ENCODE peak calls at places on chromosome X, in four cellular contexts. W, M, J and O are unnamed samples.

GRCh38 chrX:115549008-115549407 is 12.0 kb upstream of the PLS3 start:
- DNase-seq in M (no peak), W (no peak), J (no peak), O (no peak)

GRCh38 chrX:143455045-143455444 is 62.2 kb downstream of the SPANXN3 start:
- DNase-seq in J (no peak), M (no peak), W (no peak), O (no peak)

GRCh38 chrX:15142084-15142715 is 127.7 kb downstream of the ASB9 start:
- DNase-seq in J (no peak), W (no peak), M (peak; percentile 1), O (no peak)

GRCh38 chrX:107773206-107773605 is 2.4 kb downstream of the TSC22D3 start:
- DNase-seq in J (no peak), M (no peak), W (no peak), O (no peak)

GRCh38 chrX:129748265-129748664 is 9.5 kb downstream of the XPNPEP2 start:
- DNase-seq in W (no peak), J (no peak), M (no peak), O (no peak)

GRCh38 chrX:21412883-21413282 is 38.7 kb downstream of the CNKSR2 start:
- DNase-seq in W (no peak), J (no peak), M (no peak), O (no peak)

GRCh38 chrX:77548751-77549150 is 101.6 kb downstream of the FGF16 start:
- DNase-seq in W (no peak), M (no peak), J (no peak), O (no peak)

GRCh38 chrX:130746709-130747347 is 156.2 kb downstream of the ENOX2 start:
- DNase-seq in M (peak; percentile 1), W (no peak), J (no peak), O (no peak)

GRCh38 chrX:1190596-1191145 is 21.8 kb downstream of the CRLF2 start:
- DNase-seq in J (no peak), W (no peak), M (no peak), O (no peak)

GRCh38 chrX:130109429-130110378 is 593 bp downstream of the ELF4 start:
- DNase-seq in J (no peak), M (no peak), W (no peak), O (peak; percentile 38)

GRCh38 chrX:34656467-34656841 is 631 bp downstream of the TMEM47 start:
- DNase-seq in W (no peak), M (no peak), J (no peak), O (no peak)

GRCh38 chrX:123184199-123184857 is at the start of gene GRIA3:
- DNase-seq in W (no peak), M (no peak), J (no peak), O (no peak)

GRCh38 chrX:31609130-31609529 is 537.3 kb upstream of the FTHL17 start:
- DNase-seq in M (no peak), J (no peak), W (no peak), O (no peak)

GRCh38 chrX:21373637-21374162 is 518 bp upstream of the CNKSR2 start:
- DNase-seq in J (no peak), W (no peak), M (no peak), O (no peak)

GRCh38 chrX:10483191-10483808 is 137.1 kb downstream of the MID1 start:
- DNase-seq in J (no peak), M (no peak), W (no peak), O (no peak)

GRCh38 chrX:130836447-130836846 is 66.6 kb downstream of the ENOX2 start:
- DNase-seq in W (no peak), J (no peak), M (no peak), O (peak; percentile 33)

GRCh38 chrX:100368167-100368566 is 41.9 kb downstream of the PCDH19 start:
- DNase-seq in M (peak; percentile 0), W (peak; percentile 61), J (no peak), O (peak; percentile 7)

GRCh38 chrX:88284844-88285243 is 462.2 kb upstream of the CPXCR1 start:
- DNase-seq in W (no peak), M (peak; percentile 0), J (no peak), O (no peak)

GRCh38 chrX:8404958-8405357 is 59.7 kb upstream of the VCX3B start:
- DNase-seq in M (no peak), J (no peak), W (no peak), O (no peak)

GRCh38 chrX:53433651-53434639 is at the start of gene HSD17B10:
- DNase-seq in J (peak; percentile 56), M (peak; percentile 69), W (peak; percentile 87), O (peak; percentile 93)

GRCh38 chrX:57282568-57282967 is 3.9 kb upstream of the FAAH2 start:
- DNase-seq in J (no peak), W (no peak), M (no peak), O (no peak)

GRCh38 chrX:8067754-8068469 is 103.2 kb downstream of the VCX2 start:
- DNase-seq in M (no peak), W (no peak), J (no peak), O (no peak)

GRCh38 chrX:480861-481417 is 94.2 kb upstream of the PPP2R3B start:
- DNase-seq in W (no peak), M (no peak), J (no peak), O (no peak)

GRCh38 chrX:106168107-106168506 is at the start of gene PWWP3B:
- DNase-seq in W (peak; percentile 62), M (no peak), J (no peak), O (no peak)

GRCh38 chrX:104750146-104750699 is 184.2 kb downstream of the IL1RAPL2 start:
- DNase-seq in J (no peak), W (no peak), M (no peak), O (no peak)

GRCh38 chrX:97399400-97399799 is 515.7 kb downstream of the RPA4 start:
- DNase-seq in W (no peak), J (peak; percentile 44), M (no peak), O (no peak)

GRCh38 chrX:153642313-153642654 is 4.7 kb upstream of the DUSP9 start:
- DNase-seq in J (no peak), W (peak; percentile 51), M (no peak), O (peak; percentile 60)

GRCh38 chrX:1442016-1442665 is 10.6 kb downstream of the ASMTL start:
- DNase-seq in M (no peak), W (no peak), J (no peak), O (no peak)

GRCh38 chrX:154486396-154487207 is at the start of gene UBL4A:
- DNase-seq in J (no peak), W (peak; percentile 53), M (no peak), O (peak; percentile 67)

GRCh38 chrX:140918398-140919043 is 83.9 kb upstream of the SPANXB1 start:
- DNase-seq in J (peak; percentile 7), W (peak; percentile 53), M (peak; percentile 44), O (peak; percentile 33)

GRCh38 chrX:146127617-146128016 is 310.0 kb downstream of the SLITRK2 start:
- DNase-seq in J (no peak), W (no peak), M (no peak), O (no peak)

GRCh38 chrX:7115557-7115956 is 32.0 kb upstream of the STS start:
- DNase-seq in M (no peak), W (no peak), J (peak; percentile 87), O (no peak)

GRCh38 chrX:48575642-48576041 is 1.4 kb downstream of the RBM3 start:
- DNase-seq in J (no peak), M (no peak), W (peak; percentile 2), O (peak; percentile 31)

GRCh38 chrX:48574270-48575266 is at the start of gene RBM3:
- DNase-seq in M (peak; percentile 82), J (peak; percentile 83), W (peak; percentile 79), O (peak; percentile 97)

GRCh38 chrX:48573690-48574269 is 504 bp upstream of the RBM3 start:
- DNase-seq in W (peak; percentile 58), J (no peak), M (no peak), O (peak; percentile 63)

GRCh38 chrX:48569958-48570357 is 4.3 kb upstream of the RBM3 start:
- DNase-seq in W (no peak), M (no peak), J (peak; percentile 52), O (no peak)
- TF ChIP-seq TARDBP in W (no peak), M (no peak), J (no peak), O (no peak)

GRCh38 chrX:133559909-133560308 is 144.6 kb upstream of the GPC4 start:
- DNase-seq in M (no peak), W (no peak), J (no peak), O (no peak)

GRCh38 chrX:133561251-133561650 is 146.0 kb upstream of the GPC4 start:
- DNase-seq in W (no peak), J (no peak), M (no peak), O (no peak)

GRCh38 chrX:133550665-133551064 is 135.4 kb upstream of the GPC4 start:
- DNase-seq in J (no peak), W (no peak), M (no peak), O (no peak)

DNA sequence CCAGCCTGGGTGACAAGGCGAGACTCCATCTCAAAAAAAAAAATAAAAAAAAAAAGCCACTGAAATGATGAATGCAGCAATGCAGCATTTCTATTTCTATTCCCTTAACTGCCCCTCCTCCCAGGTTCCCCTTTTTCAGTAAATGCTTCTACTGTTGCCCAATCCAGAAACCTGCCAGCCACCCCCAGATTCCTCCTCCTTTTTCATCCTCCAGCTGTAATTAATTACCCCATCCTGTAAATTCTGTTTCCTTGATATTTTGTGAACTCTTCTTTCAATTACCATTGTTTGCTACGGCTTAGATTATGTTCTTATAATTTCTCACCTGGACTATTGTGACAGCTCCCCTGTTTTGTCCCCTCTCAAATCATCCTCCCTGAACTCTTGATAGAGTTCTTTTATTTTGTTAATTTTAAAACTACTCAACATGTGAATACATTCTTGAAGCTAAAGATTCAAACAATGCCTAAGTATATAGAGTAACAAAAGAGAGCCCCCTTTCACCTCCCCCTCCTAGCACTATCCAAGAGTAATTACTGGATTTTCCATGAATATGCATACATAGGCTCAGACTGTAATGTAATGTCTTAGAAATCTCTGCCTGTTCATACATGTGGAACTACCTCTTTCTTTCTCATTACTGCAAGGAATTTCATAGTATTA is 140.6 kb upstream of the GPC4 start:
- DNase-seq in M (no peak), W (no peak), J (no peak), O (no peak)
- TF ChIP-seq TARDBP in M (no peak), W (no peak), J (no peak), O (no peak)

GRCh38 chrX:135974279-135974856 is 580 bp upstream of the MMGT1 start:
- DNase-seq in W (peak; percentile 89), J (no peak), M (peak; percentile 2), O (no peak)
- TF ChIP-seq TARDBP in W (no peak), J (no peak), M (no peak), O (no peak)

GRCh38 chrX:41946973-41947612 is 23.7 kb upstream of the CASK start:
- DNase-seq in J (no peak), M (no peak), W (no peak), O (no peak)

GRCh38 chrX:41956027-41956426 is 32.7 kb upstream of the CASK start:
- DNase-seq in J (no peak), M (no peak), W (no peak), O (peak; percentile 76)

GRCh38 chrX:41946230-41946629 is 22.9 kb upstream of the CASK start:
- DNase-seq in M (no peak), J (no peak), W (no peak), O (no peak)

GRCh38 chrX:41952102-41952501 is 28.7 kb upstream of the CASK start:
- DNase-seq in M (no peak), W (no peak), J (no peak), O (no peak)
- TF ChIP-seq TARDBP in M (no peak), W (no peak), J (no peak), O (no peak)

DNA sequence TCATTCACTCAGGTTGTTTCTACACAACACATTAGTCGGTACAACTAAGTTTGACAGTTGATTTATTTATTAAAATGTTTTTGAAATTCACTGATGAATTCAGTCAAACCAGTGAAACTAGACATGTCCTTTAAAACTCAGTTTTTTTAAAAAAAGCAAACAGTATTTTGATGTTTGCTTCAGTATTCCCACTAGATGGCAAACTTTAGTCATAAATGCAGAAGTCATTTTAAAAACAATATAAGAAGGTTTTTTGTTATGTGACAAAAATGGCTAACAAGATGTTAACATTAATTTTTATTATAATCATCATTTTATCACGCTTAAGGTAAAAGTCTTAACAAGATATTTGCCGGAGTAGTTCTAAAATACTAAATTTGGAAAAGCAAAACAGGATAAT is 1337.8 kb upstream of the DIAPH2 start:
- DNase-seq in M (peak; percentile 0), W (no peak), J (no peak), O (no peak)
- TF ChIP-seq TARDBP in M (no peak), W (no peak), J (no peak), O (no peak)